ENCODE peak calls at places on chromosomes 4 and X, in ten cellular contexts. One of them, this sample, is unnamed.

GRCh38 chrX:42837747-42838146 is 59.8 kb upstream of the PPP1R2C start:
- DNase-seq in esophagus muscularis mucosa: no peak
- DNase-seq in AG10803: no peak
- DNase-seq in IMR-90: no peak
- DNase-seq in uterus: no peak
- DNase-seq in upper lobe of right lung: no peak
- DNase-seq in cardiac muscle cell: no peak
- DNase-seq in fibroblast of mammary gland: no peak
- DNase-seq in omental fat pad: no peak
- DNase-seq in endothelial cell of umbilical vein: no peak
- DNase-seq in this sample: no peak

GRCh38 chrX:132480581-132481203 is 8.1 kb downstream of the MBNL3 start:
- DNase-seq in esophagus muscularis mucosa: no peak
- DNase-seq in AG10803: peak
- DNase-seq in IMR-90: peak
- DNase-seq in uterus: peak
- DNase-seq in upper lobe of right lung: peak
- DNase-seq in cardiac muscle cell: peak
- DNase-seq in fibroblast of mammary gland: peak
- DNase-seq in omental fat pad: no peak
- DNase-seq in endothelial cell of umbilical vein: peak
- DNase-seq in this sample: no peak

GRCh38 chr4:19689511-19689910 is 562.2 kb upstream of the SLIT2 start:
- DNase-seq in esophagus muscularis mucosa: no peak
- DNase-seq in AG10803: peak
- DNase-seq in IMR-90: peak
- DNase-seq in uterus: no peak
- DNase-seq in upper lobe of right lung: no peak
- DNase-seq in cardiac muscle cell: peak
- DNase-seq in fibroblast of mammary gland: peak
- DNase-seq in omental fat pad: no peak
- DNase-seq in endothelial cell of umbilical vein: peak
- DNase-seq in this sample: no peak

GRCh38 chrX:130799393-130799792 is 103.6 kb downstream of the ENOX2 start:
- DNase-seq in esophagus muscularis mucosa: no peak
- DNase-seq in AG10803: peak
- DNase-seq in IMR-90: peak
- DNase-seq in uterus: no peak
- DNase-seq in upper lobe of right lung: no peak
- DNase-seq in cardiac muscle cell: peak
- DNase-seq in fibroblast of mammary gland: peak
- DNase-seq in omental fat pad: no peak
- DNase-seq in endothelial cell of umbilical vein: peak
- DNase-seq in this sample: no peak

GRCh38 chr4:2416564-2417195 is 1.8 kb downstream of the ZFYVE28 start:
- DNase-seq in esophagus muscularis mucosa: no peak
- DNase-seq in AG10803: peak
- DNase-seq in IMR-90: no peak
- DNase-seq in uterus: no peak
- DNase-seq in upper lobe of right lung: peak
- DNase-seq in cardiac muscle cell: no peak
- DNase-seq in fibroblast of mammary gland: no peak
- DNase-seq in omental fat pad: no peak
- DNase-seq in endothelial cell of umbilical vein: peak
- DNase-seq in this sample: no peak

GRCh38 chr4:182885738-182886077 is 31.5 kb downstream of the DCTD start:
- DNase-seq in esophagus muscularis mucosa: no peak
- DNase-seq in AG10803: peak
- DNase-seq in IMR-90: peak
- DNase-seq in uterus: no peak
- DNase-seq in upper lobe of right lung: no peak
- DNase-seq in cardiac muscle cell: peak
- DNase-seq in fibroblast of mammary gland: peak
- DNase-seq in omental fat pad: no peak
- DNase-seq in endothelial cell of umbilical vein: no peak
- DNase-seq in this sample: no peak

GRCh38 chr4:82217986-82218715 is 155.6 kb downstream of the HNRNPD start:
- DNase-seq in esophagus muscularis mucosa: no peak
- DNase-seq in AG10803: no peak
- DNase-seq in IMR-90: no peak
- DNase-seq in uterus: no peak
- DNase-seq in upper lobe of right lung: no peak
- DNase-seq in cardiac muscle cell: peak
- DNase-seq in fibroblast of mammary gland: no peak
- DNase-seq in omental fat pad: no peak
- DNase-seq in endothelial cell of umbilical vein: no peak
- DNase-seq in this sample: no peak

GRCh38 chr4:186792994-186793393 is 69.3 kb upstream of the FAT1 start:
- DNase-seq in esophagus muscularis mucosa: no peak
- DNase-seq in AG10803: peak
- DNase-seq in IMR-90: peak
- DNase-seq in uterus: no peak
- DNase-seq in upper lobe of right lung: no peak
- DNase-seq in cardiac muscle cell: peak
- DNase-seq in fibroblast of mammary gland: peak
- DNase-seq in omental fat pad: no peak
- DNase-seq in endothelial cell of umbilical vein: no peak
- DNase-seq in this sample: no peak

GRCh38 chr4:118918388-118918787 is 29.7 kb downstream of the SYNPO2 start:
- DNase-seq in esophagus muscularis mucosa: no peak
- DNase-seq in AG10803: peak
- DNase-seq in IMR-90: peak
- DNase-seq in uterus: no peak
- DNase-seq in upper lobe of right lung: no peak
- DNase-seq in cardiac muscle cell: peak
- DNase-seq in fibroblast of mammary gland: peak
- DNase-seq in omental fat pad: no peak
- DNase-seq in endothelial cell of umbilical vein: peak
- DNase-seq in this sample: no peak

GRCh38 chrX:129522184-129523059 is 868 bp downstream of the SMARCA1 start:
- DNase-seq in esophagus muscularis mucosa: no peak
- DNase-seq in AG10803: peak
- DNase-seq in IMR-90: peak
- DNase-seq in uterus: peak
- DNase-seq in upper lobe of right lung: peak
- DNase-seq in cardiac muscle cell: peak
- DNase-seq in fibroblast of mammary gland: peak
- DNase-seq in omental fat pad: no peak
- DNase-seq in endothelial cell of umbilical vein: peak
- DNase-seq in this sample: no peak

DNA sequence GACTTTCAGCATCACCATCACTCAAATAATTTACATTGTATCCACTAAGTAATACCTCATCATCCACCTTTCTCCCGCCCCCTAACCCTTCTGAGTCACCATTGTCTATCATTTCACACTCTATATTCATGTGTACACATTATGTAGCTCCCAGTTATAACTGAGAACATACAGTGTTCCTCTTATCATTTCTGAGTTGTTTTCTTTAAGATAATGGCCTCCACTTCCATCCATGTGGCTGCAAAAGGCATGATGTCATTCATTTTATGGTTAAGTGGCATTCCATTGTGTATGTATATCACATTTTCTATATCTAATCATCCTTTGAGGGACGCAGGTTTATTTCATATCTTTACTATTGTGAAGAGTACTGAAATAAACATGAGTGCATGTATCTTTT is 14.6 kb upstream of the NDST4 start:
- DNase-seq in esophagus muscularis mucosa: no peak
- DNase-seq in AG10803: no peak
- DNase-seq in IMR-90: no peak
- DNase-seq in uterus: no peak
- DNase-seq in upper lobe of right lung: no peak
- DNase-seq in cardiac muscle cell: no peak
- DNase-seq in fibroblast of mammary gland: no peak
- DNase-seq in omental fat pad: no peak
- DNase-seq in endothelial cell of umbilical vein: no peak
- DNase-seq in this sample: no peak
- TF ChIP-seq CTCF in esophagus muscularis mucosa: no peak
- TF ChIP-seq CTCF in AG10803: no peak
- TF ChIP-seq CTCF in IMR-90: no peak
- TF ChIP-seq CTCF in uterus: no peak
- TF ChIP-seq CTCF in upper lobe of right lung: no peak
- TF ChIP-seq CTCF in cardiac muscle cell: no peak
- TF ChIP-seq CTCF in fibroblast of mammary gland: no peak
- TF ChIP-seq CTCF in omental fat pad: no peak
- TF ChIP-seq CTCF in endothelial cell of umbilical vein: no peak
- TF ChIP-seq CTCF in this sample: no peak

DNA sequence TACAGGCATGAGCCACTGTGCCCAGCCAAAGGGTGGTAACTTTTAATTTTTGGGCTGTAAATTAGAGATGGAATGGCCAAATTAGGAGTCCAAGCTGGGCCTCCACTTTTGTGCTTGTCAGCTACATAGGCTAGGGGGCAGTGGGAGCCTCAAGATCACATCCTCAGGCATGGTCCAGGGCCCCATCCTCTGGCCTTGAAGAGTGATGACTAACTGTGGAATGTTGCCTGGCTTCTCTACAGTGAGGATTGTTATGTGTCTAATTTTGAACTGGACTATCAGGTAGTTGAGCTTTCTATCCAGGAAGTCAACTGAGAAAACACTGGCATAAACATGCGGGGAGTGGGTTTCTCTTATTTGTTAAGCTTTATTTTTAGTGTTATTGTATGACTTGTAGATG is 33.0 kb downstream of the CCNG2 start:
- DNase-seq in esophagus muscularis mucosa: no peak
- DNase-seq in AG10803: no peak
- DNase-seq in IMR-90: peak
- DNase-seq in uterus: no peak
- DNase-seq in upper lobe of right lung: no peak
- DNase-seq in cardiac muscle cell: no peak
- DNase-seq in fibroblast of mammary gland: no peak
- DNase-seq in omental fat pad: no peak
- DNase-seq in endothelial cell of umbilical vein: no peak
- DNase-seq in this sample: no peak
- TF ChIP-seq CTCF in esophagus muscularis mucosa: no peak
- TF ChIP-seq CTCF in AG10803: no peak
- TF ChIP-seq CTCF in IMR-90: no peak
- TF ChIP-seq CTCF in uterus: no peak
- TF ChIP-seq CTCF in upper lobe of right lung: no peak
- TF ChIP-seq CTCF in cardiac muscle cell: no peak
- TF ChIP-seq CTCF in fibroblast of mammary gland: no peak
- TF ChIP-seq CTCF in omental fat pad: no peak
- TF ChIP-seq CTCF in endothelial cell of umbilical vein: no peak
- TF ChIP-seq CTCF in this sample: no peak

GRCh38 chr4:44661940-44662622 is 10.7 kb upstream of the YIPF7 start:
- DNase-seq in esophagus muscularis mucosa: no peak
- DNase-seq in AG10803: no peak
- DNase-seq in IMR-90: no peak
- DNase-seq in uterus: no peak
- DNase-seq in upper lobe of right lung: no peak
- DNase-seq in cardiac muscle cell: no peak
- DNase-seq in fibroblast of mammary gland: peak
- DNase-seq in omental fat pad: no peak
- DNase-seq in endothelial cell of umbilical vein: no peak
- DNase-seq in this sample: no peak
- TF ChIP-seq CTCF in esophagus muscularis mucosa: no peak
- TF ChIP-seq CTCF in AG10803: no peak
- TF ChIP-seq CTCF in IMR-90: no peak
- TF ChIP-seq CTCF in uterus: no peak
- TF ChIP-seq CTCF in upper lobe of right lung: no peak
- TF ChIP-seq CTCF in cardiac muscle cell: no peak
- TF ChIP-seq CTCF in fibroblast of mammary gland: no peak
- TF ChIP-seq CTCF in omental fat pad: no peak
- TF ChIP-seq CTCF in endothelial cell of umbilical vein: no peak
- TF ChIP-seq CTCF in this sample: no peak

DNA sequence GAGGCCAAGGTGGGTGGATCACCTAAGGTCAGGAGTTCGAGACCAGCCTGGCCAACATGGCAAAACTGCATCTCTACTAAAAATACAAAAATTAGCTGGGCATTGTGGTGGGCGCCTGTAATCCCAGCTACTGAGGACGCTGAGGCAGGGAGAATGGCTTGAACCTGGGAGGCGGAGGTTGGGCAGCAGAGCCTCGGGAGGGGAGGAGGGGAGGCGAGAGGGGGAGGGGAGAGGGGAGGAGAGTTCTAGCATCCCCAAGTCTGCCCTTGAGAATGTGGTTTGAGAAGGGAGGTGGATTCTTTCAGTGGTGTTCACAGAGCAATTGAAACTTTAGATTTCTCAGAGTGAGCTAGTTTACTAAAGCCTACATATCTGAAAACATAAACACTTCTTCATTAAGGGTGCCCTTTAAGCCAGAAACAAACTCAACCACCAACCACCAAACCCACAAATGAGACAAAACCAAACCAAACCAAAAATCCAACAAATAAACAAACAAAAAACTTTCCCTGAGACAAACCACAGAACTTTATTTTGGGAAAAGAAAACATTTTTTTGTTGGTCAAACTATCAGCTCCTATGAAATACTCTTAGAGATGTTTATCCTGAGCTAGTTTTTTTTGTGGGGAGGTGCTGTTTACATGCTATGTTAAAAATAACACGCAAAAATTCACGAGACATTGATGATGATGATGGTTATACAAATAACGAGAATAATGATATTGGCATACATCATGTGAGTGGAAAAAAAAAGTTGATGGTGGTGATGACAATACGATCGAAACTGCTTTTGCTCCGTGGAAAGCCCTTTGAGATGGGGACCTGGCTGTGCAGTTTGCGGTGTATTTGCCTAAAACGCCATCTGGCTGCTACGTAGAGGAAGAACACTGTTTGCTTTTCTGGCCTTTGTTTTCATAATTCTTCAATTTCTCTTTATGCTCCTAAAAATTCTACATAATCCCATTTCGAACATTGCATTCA is 98.2 kb upstream of the PRKX start:
- DNase-seq in esophagus muscularis mucosa: no peak
- DNase-seq in AG10803: peak
- DNase-seq in IMR-90: peak
- DNase-seq in uterus: no peak
- DNase-seq in upper lobe of right lung: no peak
- DNase-seq in cardiac muscle cell: peak
- DNase-seq in fibroblast of mammary gland: peak
- DNase-seq in omental fat pad: no peak
- DNase-seq in endothelial cell of umbilical vein: no peak
- DNase-seq in this sample: no peak
- TF ChIP-seq CTCF in esophagus muscularis mucosa: peak
- TF ChIP-seq CTCF in AG10803: peak
- TF ChIP-seq CTCF in IMR-90: peak
- TF ChIP-seq CTCF in uterus: peak
- TF ChIP-seq CTCF in upper lobe of right lung: peak
- TF ChIP-seq CTCF in cardiac muscle cell: peak
- TF ChIP-seq CTCF in fibroblast of mammary gland: peak
- TF ChIP-seq CTCF in omental fat pad: no peak
- TF ChIP-seq CTCF in endothelial cell of umbilical vein: no peak
- TF ChIP-seq CTCF in this sample: peak

DNA sequence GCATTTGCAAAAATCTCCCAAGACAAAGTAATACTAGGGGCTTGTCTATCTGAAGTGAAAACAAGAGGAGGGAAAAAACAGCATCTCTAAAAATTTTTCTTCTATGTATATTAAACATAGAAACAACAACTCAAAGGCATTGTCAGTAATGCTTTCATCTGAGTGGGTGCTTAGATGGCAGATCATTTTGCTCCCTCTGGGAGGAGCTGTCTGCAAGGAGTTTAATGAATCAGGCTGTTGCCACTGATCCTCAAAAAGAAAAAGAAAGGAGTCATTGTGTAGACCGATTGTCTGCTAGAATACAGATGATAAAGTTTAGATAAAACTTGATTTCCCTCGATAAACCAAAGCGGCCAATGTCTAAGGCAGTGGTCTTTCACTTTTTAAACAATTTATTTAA is 49.7 kb upstream of the KLHL8 start:
- DNase-seq in esophagus muscularis mucosa: no peak
- DNase-seq in AG10803: peak
- DNase-seq in IMR-90: peak
- DNase-seq in uterus: no peak
- DNase-seq in upper lobe of right lung: no peak
- DNase-seq in cardiac muscle cell: peak
- DNase-seq in fibroblast of mammary gland: peak
- DNase-seq in omental fat pad: no peak
- DNase-seq in endothelial cell of umbilical vein: peak
- DNase-seq in this sample: no peak
- TF ChIP-seq CTCF in esophagus muscularis mucosa: no peak
- TF ChIP-seq CTCF in AG10803: peak
- TF ChIP-seq CTCF in IMR-90: peak
- TF ChIP-seq CTCF in uterus: peak
- TF ChIP-seq CTCF in upper lobe of right lung: peak
- TF ChIP-seq CTCF in cardiac muscle cell: peak
- TF ChIP-seq CTCF in fibroblast of mammary gland: peak
- TF ChIP-seq CTCF in omental fat pad: no peak
- TF ChIP-seq CTCF in endothelial cell of umbilical vein: peak
- TF ChIP-seq CTCF in this sample: no peak

This sample was measured in vagina.